ENCODE peak calls at places on chromosomes 6 and 20, in six cellular contexts. O, U, Q, C, K and J are unnamed samples.

GRCh38 chr6:165762876-165763275 is 99.8 kb upstream of the PDE10A start:
- DNase-seq in O (no peak), U (no peak), Q (peak; percentile 54), C (no peak), K (no peak), J (no peak)

GRCh38 chr6:83978324-83978734 is 55.2 kb upstream of the MRAP2 start:
- DNase-seq in O (no peak), U (no peak), Q (no peak), C (no peak), K (no peak), J (no peak)

GRCh38 chr6:35742842-35743241 is 6.0 kb downstream of the ARMC12 start:
- DNase-seq in O (no peak), U (no peak), Q (no peak), C (no peak), K (no peak), J (no peak)

GRCh38 chr6:8215631-8216030 is 113.3 kb upstream of the EEF1E1 start:
- DNase-seq in O (no peak), U (no peak), Q (peak; percentile 64), C (no peak), K (no peak), J (no peak)

GRCh38 chr20:49484180-49485140 is 2.0 kb upstream of the KCNB1 start:
- DNase-seq in O (peak; percentile 18), U (peak; percentile 72), Q (peak; percentile 61), C (peak; percentile 86), K (peak; percentile 83), J (peak; percentile 58)

GRCh38 chr6:102686461-102686860 is 1293.0 kb downstream of the GRIK2 start:
- DNase-seq in O (no peak), U (no peak), Q (no peak), C (no peak), K (no peak), J (no peak)

GRCh38 chr6:108989700-108990099 is 104.9 kb downstream of the SESN1 start:
- DNase-seq in O (no peak), U (no peak), Q (no peak), C (no peak), K (no peak), J (no peak)

GRCh38 chr6:80618953-80619352 is 512.5 kb downstream of the BCKDHB start:
- DNase-seq in O (no peak), U (no peak), Q (peak; percentile 63), C (no peak), K (no peak), J (no peak)

GRCh38 chr6:135211306-135211702 is 30.2 kb downstream of the MYB start:
- DNase-seq in O (no peak), U (no peak), Q (no peak), C (no peak), K (no peak), J (no peak)

GRCh38 chr20:11891081-11891826 is 26.4 kb upstream of the BTBD3 start:
- DNase-seq in O (no peak), U (no peak), Q (peak; percentile 34), C (peak; percentile 68), K (peak; percentile 59), J (peak; percentile 41)

GRCh38 chr20:51413753-51414323 is 128.7 kb downstream of the NFATC2 start:
- DNase-seq in O (no peak), U (no peak), Q (no peak), C (no peak), K (no peak), J (no peak)

GRCh38 chr6:2839195-2839981 is 2.3 kb downstream of the SERPINB1 start:
- DNase-seq in O (no peak), U (no peak), Q (peak; percentile 83), C (no peak), K (no peak), J (no peak)

GRCh38 chr6:36033935-36034334 is 6.3 kb downstream of the MAPK14 start:
- DNase-seq in O (no peak), U (no peak), Q (peak; percentile 49), C (no peak), K (no peak), J (peak; percentile 35)

GRCh38 chr20:8299921-8300320 is 167.9 kb downstream of the PLCB1 start:
- DNase-seq in O (no peak), U (no peak), Q (peak; percentile 81), C (no peak), K (no peak), J (no peak)

GRCh38 chr6:14965340-14966102 is 280.3 kb upstream of the JARID2 start:
- DNase-seq in O (no peak), U (no peak), Q (no peak), C (no peak), K (no peak), J (no peak)

GRCh38 chr20:37381621-37382538 is 35.9 kb downstream of the SRC start:
- DNase-seq in O (no peak), U (no peak), Q (no peak), C (no peak), K (no peak), J (no peak)

GRCh38 chr20:39190666-39191570 is 228.8 kb downstream of the DHX35 start:
- DNase-seq in O (no peak), U (no peak), Q (peak; percentile 44), C (no peak), K (no peak), J (no peak)

GRCh38 chr6:133634474-133634873 is 254.4 kb upstream of the TCF21 start:
- DNase-seq in O (no peak), U (no peak), Q (no peak), C (no peak), K (no peak), J (no peak)

GRCh38 chr6:51182884-51183283 is 364.2 kb downstream of the TFAP2B start:
- DNase-seq in O (no peak), U (no peak), Q (no peak), C (no peak), K (no peak), J (no peak)

GRCh38 chr6:23601811-23602340 is 524.1 kb upstream of the NRSN1 start:
- DNase-seq in O (no peak), U (no peak), Q (no peak), C (no peak), K (no peak), J (no peak)

GRCh38 chr6:89269981-89270380 is 45.1 kb downstream of the GABRR2 start:
- DNase-seq in O (no peak), U (no peak), Q (no peak), C (no peak), K (no peak), J (no peak)

GRCh38 chr6:25694366-25694765 is 42.4 kb downstream of the SCGN start:
- DNase-seq in O (no peak), U (no peak), Q (no peak), C (no peak), K (no peak), J (no peak)

GRCh38 chr20:50834599-50835005 is 39.7 kb downstream of the BCAS4 start:
- DNase-seq in O (no peak), U (no peak), Q (peak; percentile 94), C (no peak), K (no peak), J (no peak)

GRCh38 chr20:16622501-16622900 is 49.3 kb upstream of the KIF16B start:
- DNase-seq in O (no peak), U (no peak), Q (no peak), C (no peak), K (no peak), J (no peak)

GRCh38 chr6:155078331-155078745 is 83.2 kb downstream of the TIAM2 start:
- DNase-seq in O (no peak), U (no peak), Q (no peak), C (peak; percentile 22), K (peak; percentile 61), J (no peak)

GRCh38 chr6:141846639-141847038 is 286.1 kb upstream of the GJE1 start:
- DNase-seq in O (no peak), U (no peak), Q (no peak), C (no peak), K (no peak), J (no peak)

GRCh38 chr6:117600008-117600743 is 2.1 kb downstream of the GOPC start:
- DNase-seq in O (no peak), U (no peak), Q (peak; percentile 24), C (no peak), K (no peak), J (no peak)

GRCh38 chr20:50590348-50590664 is 80.1 kb downstream of the PTPN1 start:
- DNase-seq in O (no peak), U (no peak), Q (no peak), C (no peak), K (no peak), J (no peak)

GRCh38 chr6:72824833-72825232 is 203.0 kb downstream of the KCNQ5 start:
- DNase-seq in O (no peak), U (no peak), Q (no peak), C (no peak), K (no peak), J (no peak)

GRCh38 chr6:16471898-16472297 is 233.5 kb downstream of the GMPR start:
- DNase-seq in O (no peak), U (no peak), Q (no peak), C (no peak), K (no peak), J (no peak)
- H3K4me1 ChIP-seq in O (peaks cover 22% of the 10 kb centered on the region), U (no peaks in the 10 kb centered on the region), Q (peaks cover 21% of the 10 kb centered on the region), C (no peaks in the 10 kb centered on the region), K (no peaks in the 10 kb centered on the region), J (peaks cover 3% of the 10 kb centered on the region)

GRCh38 chr6:10425973-10426780 is 11.3 kb upstream of the TFAP2A start:
- DNase-seq in O (no peak), U (no peak), Q (no peak), C (peak; percentile 35), K (no peak), J (no peak)

GRCh38 chr6:10422282-10423034 is 7.6 kb upstream of the TFAP2A start:
- DNase-seq in O (no peak), U (no peak), Q (no peak), C (no peak), K (no peak), J (no peak)

GRCh38 chr6:10421508-10422281 is 6.8 kb upstream of the TFAP2A start:
- DNase-seq in O (no peak), U (no peak), Q (no peak), C (no peak), K (no peak), J (no peak)

GRCh38 chr6:10425177-10425972 is 10.5 kb upstream of the TFAP2A start:
- DNase-seq in O (no peak), U (no peak), Q (no peak), C (no peak), K (no peak), J (no peak)

GRCh38 chr6:10424005-10424404 is 9.1 kb upstream of the TFAP2A start:
- DNase-seq in O (no peak), U (no peak), Q (no peak), C (no peak), K (no peak), J (no peak)
- TF ChIP-seq CTCF in O (no peak), U (no peak), Q (peak; percentile 10), C (no peak), K (no peak), J (no peak)

GRCh38 chr6:43093361-43094289 is 17.5 kb downstream of the PTK7 start:
- DNase-seq in O (no peak), U (no peak), Q (peak; percentile 57), C (no peak), K (peak; percentile 59), J (peak; percentile 51)
- H3K4me1 ChIP-seq in O (no peaks in the 10 kb centered on the region), U (peaks cover 10% of the 10 kb centered on the region), Q (peaks cover 48% of the 10 kb centered on the region), C (peaks cover 4% of the 10 kb centered on the region), K (peaks cover 22% of the 10 kb centered on the region), J (no peaks in the 10 kb centered on the region)

GRCh38 chr20:63829598-63829942 is 1.5 kb downstream of the ZBTB46 start:
- DNase-seq in O (no peak), U (no peak), Q (no peak), C (no peak), K (no peak), J (no peak)
- TF ChIP-seq CTCF in O (no peak), U (no peak), Q (no peak), C (no peak), K (no peak), J (no peak)